ENCODE peak calls at places on chromosomes 6 and 20, in seven cellular contexts. B is foreskin keratinocyte; H is heart right ventricle; R is nephron progenitor cell; D is activated B cell treated with CpG ODN at 0.5 μM for 24 hours; X is CD4-positive, alpha-beta T cell; K is PC-9. G is an unnamed sample.
A peak's percentile ranks its signal among the peaks of the same experiment; 100 is the strongest.

GRCh38 chr20:60000271-60001026 is 42.2 kb downstream of the CDH26 start:
- DNase-seq in B (no peak), H (no peak), R (no peak), D (no peak), X (no peak), K (no peak), G (no peak)

GRCh38 chr6:45419574-45420082 is 41.9 kb upstream of the SUPT3H start:
- DNase-seq in B (no peak), H (peak; percentile 40), R (peak; percentile 63), D (peak; percentile 51), X (peak; percentile 51), K (peak; percentile 84), G (peak; percentile 92)

GRCh38 chr20:53742685-53743081 is 149.0 kb upstream of the ZNF217 start:
- DNase-seq in B (no peak), H (no peak), R (no peak), D (no peak), X (no peak), K (no peak), G (no peak)

GRCh38 chr6:42316981-42317380 is 99.3 kb upstream of the MRPS10 start:
- DNase-seq in B (no peak), H (no peak), R (no peak), D (no peak), X (no peak), K (no peak), G (no peak)

GRCh38 chr20:59923514-59923913 is 9.9 kb downstream of the SYCP2 start:
- DNase-seq in B (no peak), H (no peak), R (no peak), D (no peak), X (no peak), K (no peak), G (no peak)

GRCh38 chr6:20213271-20213798 is 1.1 kb upstream of the MBOAT1 start:
- DNase-seq in B (no peak), H (no peak), R (no peak), D (no peak), X (no peak), K (no peak), G (no peak)

GRCh38 chr20:63635431-63636141 is 8.7 kb upstream of the GMEB2 start:
- DNase-seq in B (no peak), H (no peak), R (no peak), D (peak; percentile 57), X (peak; percentile 66), K (no peak), G (no peak)

GRCh38 chr6:110944681-110945151 is 13.8 kb upstream of the GTF3C6 start:
- DNase-seq in B (peak; percentile 90), H (no peak), R (no peak), D (peak; percentile 21), X (no peak), K (peak; percentile 18), G (no peak)

GRCh38 chr6:163533443-163533842 is 118.9 kb downstream of the QKI start:
- DNase-seq in B (peak; percentile 40), H (no peak), R (no peak), D (no peak), X (no peak), K (no peak), G (no peak)

GRCh38 chr6:36651659-36652379 is 26.7 kb upstream of the CDKN1A start:
- DNase-seq in B (no peak), H (no peak), R (no peak), D (no peak), X (no peak), K (no peak), G (peak; percentile 13)

GRCh38 chr20:10626896-10627295 is 46.9 kb downstream of the JAG1 start:
- DNase-seq in B (peak; percentile 76), H (no peak), R (no peak), D (no peak), X (no peak), K (no peak), G (no peak)

GRCh38 chr6:18309046-18309445 is 44.7 kb upstream of the DEK start:
- DNase-seq in B (no peak), H (no peak), R (no peak), D (no peak), X (no peak), K (no peak), G (no peak)

GRCh38 chr6:14804444-14805210 is 441.2 kb upstream of the JARID2 start:
- DNase-seq in B (no peak), H (peak; percentile 93), R (no peak), D (no peak), X (no peak), K (no peak), G (no peak)

GRCh38 chr6:129631070-129631469 is 78.9 kb downstream of the ARHGAP18 start:
- DNase-seq in B (no peak), H (no peak), R (no peak), D (no peak), X (no peak), K (no peak), G (no peak)

GRCh38 chr6:15330174-15330934 is 84.5 kb downstream of the JARID2 start:
- DNase-seq in B (no peak), H (no peak), R (no peak), D (no peak), X (no peak), K (no peak), G (no peak)

GRCh38 chr6:139863964-139864363 is 489.5 kb upstream of the CITED2 start:
- DNase-seq in B (no peak), H (no peak), R (no peak), D (no peak), X (no peak), K (no peak), G (no peak)

GRCh38 chr6:155377061-155377460 is 62.8 kb upstream of the TFB1M start:
- DNase-seq in B (peak; percentile 50), H (no peak), R (no peak), D (no peak), X (no peak), K (no peak), G (no peak)

GRCh38 chr20:16011061-16011460 is 562.2 kb downstream of the KIF16B start:
- DNase-seq in B (no peak), H (no peak), R (no peak), D (no peak), X (no peak), K (no peak), G (no peak)

DNA sequence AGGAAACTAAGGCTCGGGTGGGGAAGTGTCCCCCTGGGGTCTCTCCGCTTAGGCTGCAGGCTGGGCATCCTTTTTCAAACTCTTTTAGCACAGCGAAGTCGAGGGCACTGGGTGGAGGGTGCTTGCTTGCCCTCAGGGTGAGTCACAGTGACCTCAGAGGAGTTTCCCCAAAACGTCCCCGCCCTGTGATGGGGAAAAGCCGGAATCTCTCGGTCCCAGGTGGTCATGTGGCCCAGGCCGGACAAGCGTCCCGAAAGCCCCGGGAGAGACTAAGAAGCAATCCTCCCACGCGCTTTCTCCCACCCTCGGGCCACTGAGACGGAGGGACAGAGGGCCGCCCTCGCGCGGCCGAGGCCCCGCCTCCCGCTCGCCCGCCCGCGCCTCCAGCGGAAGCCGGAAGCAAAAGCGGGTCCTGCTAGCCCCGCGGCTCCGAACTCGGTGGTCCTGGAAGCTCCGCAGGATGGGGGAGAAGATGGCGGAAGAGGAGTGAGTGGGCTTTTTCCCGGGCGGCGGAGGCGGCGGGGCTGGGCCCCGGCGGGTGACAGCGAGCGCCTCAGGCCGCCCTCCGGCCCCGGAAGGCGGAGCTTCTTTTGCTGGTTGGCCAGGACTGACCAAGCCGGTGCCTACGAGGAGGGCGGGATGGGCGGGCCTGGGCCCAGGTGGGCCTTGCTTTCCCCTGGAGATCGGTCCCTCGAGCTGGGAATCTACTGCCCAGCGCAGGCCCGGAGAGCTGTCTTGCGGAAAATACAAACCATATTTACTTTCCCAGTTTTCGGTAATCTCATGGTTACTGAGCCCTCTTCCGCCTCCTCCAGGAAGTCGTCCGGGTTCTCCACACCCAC is at the start of gene SLC9A8:
- DNase-seq in B (peak; percentile 69), H (peak; percentile 92), R (peak; percentile 88), D (peak; percentile 84), X (peak; percentile 68), K (peak; percentile 94), G (no peak)
- TF ChIP-seq CTCF in B (peak; percentile 52), H (peak; percentile 35), R (peak; percentile 32), D (no peak), X (peak; percentile 28), K (no peak), G (peak; percentile 73)

GRCh38 chr20:62549029-62549428 is 73.2 kb upstream of the GATA5 start:
- DNase-seq in B (no peak), H (no peak), R (no peak), D (no peak), X (no peak), K (no peak), G (no peak)

GRCh38 chr20:62551408-62552323 is 75.9 kb upstream of the GATA5 start:
- DNase-seq in B (no peak), H (no peak), R (peak; percentile 65), D (peak; percentile 24), X (no peak), K (no peak), G (no peak)

GRCh38 chr20:62550087-62550565 is 74.3 kb upstream of the GATA5 start:
- DNase-seq in B (no peak), H (peak; percentile 84), R (peak; percentile 35), D (no peak), X (no peak), K (no peak), G (no peak)

GRCh38 chr20:62548483-62548882 is 72.7 kb upstream of the GATA5 start:
- DNase-seq in B (no peak), H (no peak), R (peak; percentile 46), D (no peak), X (no peak), K (no peak), G (no peak)

GRCh38 chr20:62549499-62550086 is 73.8 kb upstream of the GATA5 start:
- DNase-seq in B (no peak), H (no peak), R (no peak), D (no peak), X (no peak), K (no peak), G (no peak)
- TF ChIP-seq CTCF in B (peak; percentile 17), H (no peak), R (no peak), D (no peak), X (no peak), K (no peak), G (peak; percentile 19)

DNA sequence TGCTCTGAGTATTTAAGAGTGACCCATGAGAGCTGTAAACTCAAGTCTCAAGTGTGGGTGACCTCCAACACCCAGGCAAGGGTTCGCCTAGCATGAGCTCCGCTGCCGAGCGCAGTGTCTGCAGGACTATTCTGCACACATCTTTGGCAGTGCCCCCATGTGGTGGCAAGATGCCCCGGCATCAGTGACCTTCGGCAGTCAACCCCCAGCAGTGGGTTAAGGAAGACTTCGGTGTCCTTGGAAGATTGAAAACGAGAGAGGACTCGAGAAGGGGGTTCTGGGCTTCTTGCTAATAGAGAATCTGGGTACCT is 43.1 kb downstream of the RBM38 start:
- DNase-seq in B (no peak), H (no peak), R (no peak), D (no peak), X (no peak), K (no peak), G (no peak)
- TF ChIP-seq CTCF in B (no peak), H (peak; percentile 24), R (no peak), D (no peak), X (no peak), K (no peak), G (peak; percentile 29)

DNA sequence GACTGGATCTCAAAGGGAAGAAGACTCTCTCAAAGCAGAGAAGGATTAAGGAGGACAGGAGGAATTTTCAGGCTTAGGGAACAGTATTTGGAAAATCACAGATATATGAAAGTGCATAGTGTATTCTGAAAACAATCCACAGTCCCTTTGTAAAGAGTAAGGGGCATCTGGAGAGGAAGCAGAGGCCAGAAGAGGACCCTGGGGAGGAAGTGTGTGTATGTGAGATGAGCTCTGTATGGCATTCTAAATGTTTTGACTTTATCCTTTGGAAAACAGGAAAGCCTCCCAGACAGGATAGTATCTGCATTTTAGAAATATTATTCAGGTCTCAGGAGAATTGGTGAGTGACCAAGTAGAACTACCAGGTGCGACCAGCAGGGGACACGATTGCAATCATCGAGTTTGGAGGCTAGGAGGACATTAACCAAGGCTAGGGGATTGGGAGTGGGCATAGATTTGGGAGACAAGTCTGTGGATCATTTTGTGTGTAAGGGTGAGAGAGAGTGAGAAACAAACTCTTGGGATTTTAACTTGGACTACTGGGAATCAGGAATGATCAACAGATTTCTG is 38.3 kb upstream of the FAM184A start:
- DNase-seq in B (no peak), H (no peak), R (no peak), D (no peak), X (no peak), K (no peak), G (no peak)
- TF ChIP-seq CTCF in B (peak; percentile 24), H (no peak), R (peak; percentile 22), D (no peak), X (no peak), K (peak; percentile 48), G (peak; percentile 53)

G was measured in chondrocyte.